ENCODE peak calls at places on chromosomes 6 and 20, in six cellular contexts. K, G, N, M, Z and P are unnamed samples. For H3K4me1, the result is how much of the 10 kb centered on the place peaks cover.

GRCh38 chr20:63382551-63383300 is 21.6 kb upstream of the CHRNA4 start:
- DNase-seq in M (no peak), G (no peak), K (no peak), Z (no peak), N (no peak), P (no peak)

GRCh38 chr6:68628156-68628555 is 6.9 kb upstream of the ADGRB3 start:
- DNase-seq in M (no peak), Z (no peak), N (no peak), K (no peak), G (no peak), P (no peak)

GRCh38 chr6:5081182-5081581 is 4.0 kb upstream of the PPP1R3G start:
- DNase-seq in G (no peak), N (no peak), Z (no peak), K (no peak), M (no peak), P (no peak)

GRCh38 chr20:59004763-59005522 is 2.1 kb downstream of the CTSZ start:
- DNase-seq in M (no peak), N (peak), Z (no peak), K (peak), G (peak), P (no peak)

GRCh38 chr6:150363733-150364132 is 5.1 kb upstream of the IYD start:
- DNase-seq in K (no peak), N (no peak), M (no peak), G (no peak), Z (no peak), P (no peak)

GRCh38 chr6:56399250-56399671 is 151.9 kb upstream of the COL21A1 start:
- DNase-seq in G (no peak), N (no peak), M (no peak), K (no peak), Z (no peak), P (no peak)

GRCh38 chr20:56733967-56734366 is 104.9 kb downstream of the TFAP2C start:
- DNase-seq in G (no peak), Z (no peak), N (no peak), K (no peak), M (no peak), P (no peak)

GRCh38 chr6:140541288-140541687 is 1166.8 kb upstream of the CITED2 start:
- DNase-seq in K (no peak), Z (no peak), M (no peak), N (no peak), G (no peak), P (peak)

GRCh38 chr6:157337766-157338165 is 14.4 kb upstream of the TMEM242 start:
- DNase-seq in Z (no peak), K (no peak), M (no peak), G (no peak), N (no peak), P (no peak)

GRCh38 chr20:48609491-48609978 is 218.3 kb downstream of the PREX1 start:
- DNase-seq in M (no peak), K (no peak), N (no peak), G (peak), Z (no peak), P (no peak)

GRCh38 chr6:159874475-159874874 is 16.3 kb upstream of the MAS1 start:
- DNase-seq in M (no peak), Z (no peak), K (no peak), G (peak), N (no peak), P (no peak)

GRCh38 chr6:166691741-166692140 is 64.7 kb upstream of the RPS6KA2 start:
- DNase-seq in N (no peak), Z (no peak), K (no peak), M (no peak), G (no peak), P (no peak)

GRCh38 chr6:128463942-128464341 is 56.5 kb downstream of the PTPRK start:
- DNase-seq in G (no peak), N (no peak), Z (no peak), M (no peak), K (no peak), P (peak)

GRCh38 chr6:108798672-108799355 is 49.4 kb upstream of the ARMC2 start:
- DNase-seq in G (peak), M (no peak), K (no peak), N (peak), Z (no peak), P (no peak)

GRCh38 chr6:118562959-118563358 is 14.9 kb downstream of the PLN start:
- DNase-seq in N (no peak), Z (no peak), M (no peak), K (no peak), G (no peak), P (no peak)

GRCh38 chr20:4667371-4667773 is 54.3 kb upstream of the PRND start:
- DNase-seq in Z (no peak), N (no peak), G (no peak), K (no peak), M (no peak), P (peak)

GRCh38 chr6:2791124-2792050 is 26.2 kb downstream of the WRNIP1 start:
- DNase-seq in M (peak), G (peak), Z (peak), N (peak), K (peak), P (peak)
- H3K27ac ChIP-seq in M (peak), G (peak), Z (no peak), N (peak), K (peak), P (peak)

GRCh38 chr20:31674895-31675827 is 37.4 kb downstream of the COX4I2 start:
- DNase-seq in M (no peak), G (peak), Z (no peak), N (peak), K (no peak), P (peak)

GRCh38 chr20:31673943-31674463 is 36.3 kb downstream of the COX4I2 start:
- DNase-seq in Z (no peak), N (no peak), G (no peak), K (no peak), M (no peak), P (no peak)

GRCh38 chr20:31675828-31676533 is 38.3 kb downstream of the COX4I2 start:
- DNase-seq in M (no peak), Z (no peak), G (no peak), N (no peak), K (no peak), P (no peak)

GRCh38 chr20:31671324-31671723 is 33.6 kb downstream of the COX4I2 start:
- DNase-seq in G (no peak), Z (no peak), M (no peak), K (no peak), N (no peak), P (no peak)

DNA sequence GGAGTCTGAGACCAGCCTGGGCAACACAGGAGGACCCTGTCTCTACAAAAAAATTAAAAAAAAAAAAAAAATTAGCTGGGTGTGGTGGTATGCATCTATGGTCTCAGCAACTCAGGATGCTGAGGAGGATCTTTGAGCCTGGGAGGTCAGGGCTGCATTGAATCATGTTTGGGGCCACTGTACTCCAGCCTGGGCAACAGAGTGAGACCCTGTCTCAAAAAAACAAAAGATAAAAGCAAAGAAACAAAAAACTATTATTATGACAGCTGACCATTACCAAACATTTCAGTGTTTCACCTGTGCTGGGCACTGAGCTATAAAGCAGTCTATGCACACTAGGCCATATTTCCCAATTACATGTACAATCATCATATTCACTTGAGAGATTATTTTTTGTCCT is 35.7 kb downstream of the COX4I2 start:
- DNase-seq in G (no peak), Z (no peak), K (no peak), M (no peak), N (no peak), P (no peak)
- H3K4me1 ChIP-seq in G (under half), Z (under half), K (half or more), M (half or more), N (half or more), P (under half)

GRCh38 chr6:40722553-40723258 is 135.5 kb upstream of the LRFN2 start:
- DNase-seq in M (no peak), G (no peak), N (no peak), Z (no peak), K (no peak), P (no peak)
- H3K27ac ChIP-seq in M (no peak), G (no peak), N (no peak), Z (no peak), K (no peak), P (no peak)

DNA sequence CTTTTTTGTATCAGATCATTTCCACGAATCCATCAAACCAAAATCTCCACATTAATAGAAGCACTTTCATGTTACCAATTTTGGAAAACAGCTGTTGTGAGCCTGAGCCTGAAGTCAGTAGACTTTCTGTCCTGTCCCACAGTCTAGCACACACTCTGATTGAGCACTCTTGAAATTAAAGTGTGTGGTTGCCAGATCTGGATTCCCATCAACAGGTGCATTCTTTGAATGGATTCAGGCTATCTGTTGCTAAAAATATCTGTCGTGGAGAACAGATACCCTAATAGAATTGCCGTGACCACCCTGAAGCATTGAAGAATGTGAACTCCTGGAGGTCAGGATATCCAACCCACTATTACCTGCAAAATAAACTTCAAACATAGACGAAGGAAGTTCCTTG is 73.3 kb downstream of the TFAP2A start:
- DNase-seq in M (no peak), Z (no peak), G (no peak), N (no peak), K (no peak), P (no peak)
- H3K4me1 ChIP-seq in M (under half), Z (under half), G (under half), N (under half), K (under half), P (under half)

DNA sequence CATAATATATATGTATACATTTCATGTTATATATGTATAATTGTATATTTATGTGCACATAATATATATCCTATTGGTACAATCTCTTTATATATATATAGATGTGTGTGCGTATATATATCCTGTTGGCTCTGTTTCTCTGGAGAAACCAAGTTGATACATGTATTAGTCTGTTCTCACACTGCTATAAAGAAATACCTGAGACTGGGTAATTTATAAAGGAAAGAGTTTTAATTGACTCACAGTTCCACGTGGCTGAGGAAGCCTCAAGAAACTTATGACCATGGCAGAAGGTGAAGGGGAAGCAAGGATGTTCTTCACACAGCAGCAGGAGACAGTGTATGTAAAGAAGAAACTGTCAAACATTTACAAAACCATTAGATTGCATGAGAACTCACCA is 14.1 kb downstream of the CST3 start:
- DNase-seq in N (no peak), K (no peak), Z (no peak), M (no peak), G (no peak), P (peak)
- H3K27ac ChIP-seq in N (peak), K (peak), Z (no peak), M (no peak), G (peak), P (peak)

GRCh38 chr20:50521221-50521642 is 11.0 kb downstream of the PTPN1 start:
- DNase-seq in Z (no peak), K (no peak), M (no peak), G (no peak), N (no peak), P (no peak)
- H3K4me1 ChIP-seq in Z (under half), K (half or more), M (under half), G (under half), N (half or more), P (half or more)

GRCh38 chr20:54107600-54108393 is 37.4 kb upstream of the BCAS1 start:
- DNase-seq in K (no peak), Z (no peak), M (no peak), G (no peak), N (no peak), P (no peak)
- H3K27ac ChIP-seq in K (no peak), Z (no peak), M (peak), G (no peak), N (no peak), P (no peak)

DNA sequence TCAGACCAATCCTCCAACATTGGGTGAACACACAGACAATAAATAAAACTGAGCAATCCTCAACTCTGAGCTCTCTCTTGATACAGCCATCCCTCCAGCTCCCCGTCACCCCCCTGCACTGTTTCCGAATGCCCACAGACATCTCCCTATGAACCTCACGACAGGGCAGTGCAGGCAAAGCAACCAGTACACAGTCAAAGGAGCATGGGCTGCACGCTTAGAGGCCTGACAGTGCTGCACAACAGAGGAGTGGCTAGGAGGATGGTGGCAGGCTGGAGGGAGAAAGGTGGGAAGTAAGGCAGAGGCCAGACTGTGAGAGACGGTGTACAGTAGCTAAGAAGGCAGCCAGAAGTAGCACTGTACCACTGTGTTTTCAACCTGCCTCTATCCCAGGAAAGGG is 24.0 kb downstream of the FYN start:
- DNase-seq in K (no peak), N (no peak), G (no peak), Z (no peak), M (no peak), P (no peak)
- H3K4me1 ChIP-seq in K (half or more), N (half or more), G (under half), Z (half or more), M (under half), P (under half)

GRCh38 chr6:167827062-167827587 is 414 bp downstream of the AFDN start:
- DNase-seq in N (peak), M (no peak), Z (no peak), K (no peak), G (no peak), P (no peak)
- H3K27ac ChIP-seq in N (peak), M (no peak), Z (peak), K (no peak), G (no peak), P (no peak)

GRCh38 chr20:62377615-62378085 is 9.3 kb upstream of the RPS21 start:
- DNase-seq in G (no peak), K (no peak), M (no peak), N (no peak), Z (no peak), P (no peak)
- H3K4me1 ChIP-seq in G (under half), K (half or more), M (half or more), N (half or more), Z (under half), P (under half)